ENCODE peak calls at places on chromosomes 1 and 21, in five cellular contexts. P, E, Y, V and S are unnamed samples.

GRCh38 chr1:234662148-234662547 is 52.2 kb upstream of the IRF2BP2 start:
- DNase-seq in E (no peak), V (no peak), Y (no peak), P (no peak), S (no peak)

GRCh38 chr1:159067699-159068621 is 8.6 kb downstream of the AIM2 start:
- DNase-seq in E (no peak), P (no peak), V (no peak), Y (no peak), S (no peak)

GRCh38 chr1:157314408-157314807 is 176.2 kb upstream of the ETV3 start:
- DNase-seq in P (no peak), E (no peak), Y (no peak), V (no peak), S (no peak)

GRCh38 chr1:36369061-36369470 is 16.7 kb downstream of the STK40 start:
- DNase-seq in Y (peak; percentile 84), P (peak; percentile 92), V (peak; percentile 55), E (peak; percentile 66), S (peak; percentile 78)

GRCh38 chr1:213687802-213688201 is 300.0 kb upstream of the PROX1 start:
- DNase-seq in E (no peak), P (no peak), Y (no peak), V (no peak), S (no peak)

GRCh38 chr21:44713130-44713529 is 1.8 kb upstream of the TSPEAR start:
- DNase-seq in Y (no peak), V (no peak), P (no peak), E (no peak), S (no peak)

GRCh38 chr1:211643324-211644212 is 31.9 kb downstream of the NEK2 start:
- DNase-seq in P (no peak), V (no peak), Y (no peak), E (peak; percentile 76), S (no peak)

GRCh38 chr1:163561570-163562295 is 240.0 kb downstream of the NUF2 start:
- DNase-seq in Y (no peak), P (no peak), E (peak; percentile 13), V (no peak), S (no peak)

GRCh38 chr1:43440358-43440757 is 13.4 kb downstream of the HYI start:
- DNase-seq in P (no peak), V (no peak), E (no peak), Y (peak; percentile 5), S (no peak)

GRCh38 chr1:11774753-11775152 is 12.8 kb downstream of the C1orf167 start:
- DNase-seq in E (no peak), P (no peak), Y (no peak), V (no peak), S (no peak)

GRCh38 chr1:234699795-234700665 is 90.1 kb upstream of the IRF2BP2 start:
- DNase-seq in V (no peak), P (peak; percentile 46), Y (peak; percentile 28), E (peak; percentile 79), S (peak; percentile 32)

GRCh38 chr1:40886318-40887011 is 24.3 kb upstream of the CITED4 start:
- DNase-seq in V (no peak), P (no peak), Y (no peak), E (no peak), S (no peak)

GRCh38 chr1:173295391-173295790 is 88.3 kb upstream of the TNFSF4 start:
- DNase-seq in E (no peak), V (no peak), Y (no peak), P (no peak), S (no peak)

GRCh38 chr1:231065510-231066241 is 25.6 kb upstream of the FAM89A start:
- DNase-seq in E (no peak), Y (no peak), P (no peak), V (no peak), S (no peak)